ENCODE peak calls at places on chromosome X, in ten cellular contexts. S is NCI-H510A, L is HTR-8/SVneo, G is HL-60, P is WERI-Rb-1, K is tibial artery, W is AG08395, B is H7, E is upper lobe of right lung, Y is MM.1S. X is an unnamed sample.

GRCh38 chrX:40734956-40735317 is 405 bp downstream of the MED14 start:
- DNase-seq in E (peak), B (no peak), L (peak), K (no peak), Y (peak), S (peak), G (no peak), W (no peak), P (peak), X (no peak)

GRCh38 chrX:129622757-129623301 is 31.9 kb downstream of the APLN start:
- DNase-seq in Y (no peak), K (no peak), G (no peak), E (no peak), P (no peak), S (no peak), L (peak), W (no peak), B (peak), X (no peak)

GRCh38 chrX:145405012-145405411 is 157.7 kb downstream of the SPANXN1 start:
- DNase-seq in P (peak), K (no peak), L (peak), Y (peak), G (no peak), E (no peak), B (peak), W (peak), S (no peak), X (peak)

GRCh38 chrX:115687595-115687994 is 126.6 kb downstream of the PLS3 start:
- DNase-seq in P (no peak), S (no peak), Y (no peak), L (no peak), B (no peak), K (no peak), G (no peak), W (no peak), E (no peak), X (no peak)

GRCh38 chrX:120857240-120857639 is 18.4 kb downstream of the CT47B1 start:
- DNase-seq in E (no peak), B (peak), P (peak), K (no peak), L (no peak), W (no peak), Y (no peak), S (no peak), G (no peak), X (no peak)

GRCh38 chrX:7074135-7074907 is 73.2 kb upstream of the STS start:
- DNase-seq in B (no peak), S (no peak), G (no peak), L (no peak), K (no peak), P (no peak), W (peak), Y (no peak), E (no peak), X (no peak)

GRCh38 chrX:18410038-18410437 is 15.4 kb upstream of the CDKL5 start:
- DNase-seq in Y (no peak), S (no peak), L (no peak), P (peak), W (no peak), B (no peak), G (no peak), K (no peak), E (no peak), X (no peak)

GRCh38 chrX:116232833-116233232 is 62.3 kb downstream of the AGTR2 start:
- DNase-seq in Y (no peak), B (no peak), S (no peak), L (peak), W (peak), K (no peak), P (no peak), G (no peak), E (no peak), X (no peak)

GRCh38 chrX:97334850-97335249 is 451.1 kb downstream of the RPA4 start:
- DNase-seq in P (no peak), L (no peak), B (no peak), Y (no peak), S (no peak), K (no peak), E (no peak), G (no peak), W (no peak), X (no peak)

GRCh38 chrX:47482065-47482511 is 934 bp downstream of the ZNF41 start:
- DNase-seq in P (no peak), L (no peak), K (no peak), W (no peak), Y (no peak), G (no peak), B (no peak), E (no peak), S (no peak), X (no peak)

GRCh38 chrX:13007519-13008188 is 32.7 kb downstream of the TMSB4X start:
- DNase-seq in K (no peak), L (no peak), P (no peak), Y (no peak), W (peak), S (no peak), B (no peak), E (no peak), G (no peak), X (no peak)

GRCh38 chrX:41984628-41985027 is 61.3 kb upstream of the CASK start:
- DNase-seq in B (no peak), S (no peak), K (no peak), L (peak), P (no peak), G (no peak), E (no peak), W (no peak), Y (no peak), X (no peak)

GRCh38 chrX:124592745-124593144 is 246.4 kb downstream of the SH2D1A start:
- DNase-seq in B (no peak), S (no peak), P (no peak), Y (no peak), K (no peak), W (no peak), L (no peak), G (no peak), E (no peak), X (no peak)

GRCh38 chrX:124435616-124436015 is 89.3 kb downstream of the SH2D1A start:
- DNase-seq in K (no peak), W (no peak), S (peak), G (no peak), Y (no peak), B (no peak), E (no peak), L (no peak), P (no peak), X (no peak)

GRCh38 chrX:118682258-118683014 is 45.0 kb upstream of the IL13RA1 start:
- DNase-seq in B (no peak), P (no peak), L (no peak), E (no peak), W (no peak), G (no peak), S (no peak), Y (no peak), K (no peak), X (no peak)

GRCh38 chrX:115360220-115360781 is 70.8 kb downstream of the LUZP4 start:
- DNase-seq in G (no peak), P (no peak), B (no peak), Y (no peak), L (no peak), W (no peak), K (no peak), E (no peak), S (no peak), X (no peak)

GRCh38 chrX:49838374-49838773 is 9.3 kb downstream of the PAGE4 start:
- DNase-seq in L (peak), W (peak), E (no peak), K (no peak), B (peak), Y (peak), G (peak), S (no peak), P (peak), X (no peak)